ENCODE peak calls at places on chromosomes 2 and 18, in six cellular contexts. One of them, this sample, is unnamed.

GRCh38 chr2:55618025-55618648 is 715 bp upstream of the PPP4R3B start:
- DNase-seq in CD8-positive, alpha-beta memory T cell: no peak
- DNase-seq in fibroblast of pulmonary artery: peak
- DNase-seq in GM23248: peak
- DNase-seq in cardiac fibroblast: peak
- DNase-seq in epithelial cell of esophagus: peak
- DNase-seq in this sample: no peak

GRCh38 chr2:223247136-223247535 is 195.1 kb downstream of the KCNE4 start:
- DNase-seq in cardiac fibroblast: peak
- DNase-seq in GM23248: peak
- DNase-seq in fibroblast of pulmonary artery: peak
- DNase-seq in CD8-positive, alpha-beta memory T cell: no peak
- DNase-seq in epithelial cell of esophagus: peak
- DNase-seq in this sample: peak

GRCh38 chr2:9102861-9103662 is 99.6 kb upstream of the MBOAT2 start:
- DNase-seq in fibroblast of pulmonary artery: no peak
- DNase-seq in GM23248: no peak
- DNase-seq in cardiac fibroblast: no peak
- DNase-seq in epithelial cell of esophagus: peak
- DNase-seq in CD8-positive, alpha-beta memory T cell: no peak
- DNase-seq in this sample: no peak

GRCh38 chr2:47016172-47016913 is 100.7 kb upstream of the MCFD2 start:
- DNase-seq in CD8-positive, alpha-beta memory T cell: no peak
- DNase-seq in GM23248: peak
- DNase-seq in fibroblast of pulmonary artery: peak
- DNase-seq in cardiac fibroblast: peak
- DNase-seq in epithelial cell of esophagus: peak
- DNase-seq in this sample: no peak

GRCh38 chr2:224780096-224780495 is 63.9 kb upstream of the CCDC195 start:
- DNase-seq in epithelial cell of esophagus: no peak
- DNase-seq in CD8-positive, alpha-beta memory T cell: no peak
- DNase-seq in fibroblast of pulmonary artery: no peak
- DNase-seq in GM23248: no peak
- DNase-seq in cardiac fibroblast: no peak
- DNase-seq in this sample: no peak

GRCh38 chr2:15965564-15966019 is 25.2 kb downstream of the MYCN start:
- DNase-seq in fibroblast of pulmonary artery: no peak
- DNase-seq in GM23248: no peak
- DNase-seq in cardiac fibroblast: no peak
- DNase-seq in CD8-positive, alpha-beta memory T cell: no peak
- DNase-seq in epithelial cell of esophagus: no peak
- DNase-seq in this sample: peak

GRCh38 chr2:189267925-189268579 is 88.5 kb upstream of the COL5A2 start:
- DNase-seq in CD8-positive, alpha-beta memory T cell: no peak
- DNase-seq in cardiac fibroblast: peak
- DNase-seq in fibroblast of pulmonary artery: peak
- DNase-seq in epithelial cell of esophagus: no peak
- DNase-seq in GM23248: peak
- DNase-seq in this sample: no peak

GRCh38 chr2:42840141-42840540 is 47.8 kb upstream of the HAAO start:
- DNase-seq in fibroblast of pulmonary artery: peak
- DNase-seq in GM23248: peak
- DNase-seq in cardiac fibroblast: peak
- DNase-seq in CD8-positive, alpha-beta memory T cell: no peak
- DNase-seq in epithelial cell of esophagus: no peak
- DNase-seq in this sample: no peak

GRCh38 chr18:13641551-13642439 is 84.6 kb downstream of the FAM210A start:
- DNase-seq in GM23248: no peak
- DNase-seq in cardiac fibroblast: peak
- DNase-seq in CD8-positive, alpha-beta memory T cell: no peak
- DNase-seq in epithelial cell of esophagus: no peak
- DNase-seq in fibroblast of pulmonary artery: peak
- DNase-seq in this sample: no peak

GRCh38 chr2:127814677-127815076 is 3.7 kb upstream of the WDR33 start:
- DNase-seq in cardiac fibroblast: no peak
- DNase-seq in fibroblast of pulmonary artery: no peak
- DNase-seq in GM23248: no peak
- DNase-seq in CD8-positive, alpha-beta memory T cell: no peak
- DNase-seq in epithelial cell of esophagus: no peak
- DNase-seq in this sample: no peak

GRCh38 chr2:127811397-127811860 is 458 bp upstream of the WDR33 start:
- DNase-seq in fibroblast of pulmonary artery: peak
- DNase-seq in GM23248: no peak
- DNase-seq in epithelial cell of esophagus: no peak
- DNase-seq in CD8-positive, alpha-beta memory T cell: no peak
- DNase-seq in cardiac fibroblast: no peak
- DNase-seq in this sample: no peak

GRCh38 chr2:127810637-127811396 is at the start of gene WDR33:
- DNase-seq in epithelial cell of esophagus: peak
- DNase-seq in cardiac fibroblast: peak
- DNase-seq in GM23248: peak
- DNase-seq in fibroblast of pulmonary artery: peak
- DNase-seq in CD8-positive, alpha-beta memory T cell: peak
- DNase-seq in this sample: peak

GRCh38 chr2:127810156-127810636 is 775 bp downstream of the WDR33 start:
- DNase-seq in GM23248: peak
- DNase-seq in fibroblast of pulmonary artery: peak
- DNase-seq in epithelial cell of esophagus: peak
- DNase-seq in CD8-positive, alpha-beta memory T cell: no peak
- DNase-seq in cardiac fibroblast: peak
- DNase-seq in this sample: peak

DNA sequence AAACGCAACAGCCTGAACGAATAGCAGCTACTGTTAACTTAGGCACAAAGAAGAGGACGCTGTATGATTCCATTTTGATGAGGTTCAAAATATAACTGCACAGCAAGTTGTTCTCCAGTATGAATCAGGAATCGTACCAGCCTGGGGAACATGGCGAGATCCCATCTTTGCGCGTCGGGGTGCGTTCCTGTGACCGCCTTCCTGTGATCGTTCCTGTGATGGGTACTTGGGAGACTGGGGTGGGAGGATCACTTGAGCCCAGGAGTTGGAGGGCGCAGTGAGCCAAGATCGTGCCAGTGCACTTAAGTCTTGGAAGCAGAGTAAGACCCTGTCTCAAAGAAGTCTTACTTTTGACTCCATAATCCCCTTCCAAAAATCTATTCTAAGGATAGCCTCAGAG is 951 bp upstream of the WDR33 start:
- DNase-seq in CD8-positive, alpha-beta memory T cell: no peak
- DNase-seq in GM23248: no peak
- DNase-seq in cardiac fibroblast: no peak
- DNase-seq in epithelial cell of esophagus: no peak
- DNase-seq in fibroblast of pulmonary artery: no peak
- DNase-seq in this sample: no peak
- H3K4me3 ChIP-seq in CD8-positive, alpha-beta memory T cell: peak
- H3K4me3 ChIP-seq in GM23248: peak
- H3K4me3 ChIP-seq in cardiac fibroblast: no peak
- H3K4me3 ChIP-seq in epithelial cell of esophagus: peak
- H3K4me3 ChIP-seq in fibroblast of pulmonary artery: peak
- H3K4me3 ChIP-seq in this sample: no peak

GRCh38 chr2:168176402-168176801 is 71.0 kb downstream of the STK39 start:
- DNase-seq in cardiac fibroblast: no peak
- DNase-seq in CD8-positive, alpha-beta memory T cell: no peak
- DNase-seq in fibroblast of pulmonary artery: no peak
- DNase-seq in GM23248: no peak
- DNase-seq in epithelial cell of esophagus: no peak
- DNase-seq in this sample: no peak

GRCh38 chr2:168175469-168175868 is 71.9 kb downstream of the STK39 start:
- DNase-seq in cardiac fibroblast: no peak
- DNase-seq in fibroblast of pulmonary artery: no peak
- DNase-seq in GM23248: no peak
- DNase-seq in CD8-positive, alpha-beta memory T cell: no peak
- DNase-seq in epithelial cell of esophagus: no peak
- DNase-seq in this sample: no peak

GRCh38 chr2:168172071-168172470 is 75.3 kb downstream of the STK39 start:
- DNase-seq in fibroblast of pulmonary artery: no peak
- DNase-seq in GM23248: no peak
- DNase-seq in cardiac fibroblast: no peak
- DNase-seq in epithelial cell of esophagus: no peak
- DNase-seq in CD8-positive, alpha-beta memory T cell: no peak
- DNase-seq in this sample: no peak

GRCh38 chr2:168171069-168171762 is 76.2 kb downstream of the STK39 start:
- DNase-seq in CD8-positive, alpha-beta memory T cell: no peak
- DNase-seq in cardiac fibroblast: no peak
- DNase-seq in fibroblast of pulmonary artery: no peak
- DNase-seq in epithelial cell of esophagus: no peak
- DNase-seq in GM23248: no peak
- DNase-seq in this sample: no peak

GRCh38 chr2:168174761-168175160 is 72.6 kb downstream of the STK39 start:
- DNase-seq in fibroblast of pulmonary artery: no peak
- DNase-seq in CD8-positive, alpha-beta memory T cell: no peak
- DNase-seq in cardiac fibroblast: no peak
- DNase-seq in epithelial cell of esophagus: no peak
- DNase-seq in GM23248: no peak
- DNase-seq in this sample: no peak
- H3K4me3 ChIP-seq in fibroblast of pulmonary artery: no peak
- H3K4me3 ChIP-seq in CD8-positive, alpha-beta memory T cell: no peak
- H3K4me3 ChIP-seq in cardiac fibroblast: no peak
- H3K4me3 ChIP-seq in epithelial cell of esophagus: no peak
- H3K4me3 ChIP-seq in GM23248: no peak
- H3K4me3 ChIP-seq in this sample: no peak

GRCh38 chr2:28547223-28547860 is 51.5 kb downstream of the PLB1 start:
- DNase-seq in GM23248: no peak
- DNase-seq in CD8-positive, alpha-beta memory T cell: no peak
- DNase-seq in fibroblast of pulmonary artery: no peak
- DNase-seq in epithelial cell of esophagus: no peak
- DNase-seq in cardiac fibroblast: no peak
- DNase-seq in this sample: no peak

GRCh38 chr2:28546242-28546641 is 50.4 kb downstream of the PLB1 start:
- DNase-seq in cardiac fibroblast: no peak
- DNase-seq in GM23248: no peak
- DNase-seq in epithelial cell of esophagus: no peak
- DNase-seq in fibroblast of pulmonary artery: no peak
- DNase-seq in CD8-positive, alpha-beta memory T cell: no peak
- DNase-seq in this sample: no peak

GRCh38 chr2:28544915-28545589 is 49.2 kb downstream of the PLB1 start:
- DNase-seq in GM23248: no peak
- DNase-seq in epithelial cell of esophagus: peak
- DNase-seq in CD8-positive, alpha-beta memory T cell: no peak
- DNase-seq in cardiac fibroblast: no peak
- DNase-seq in fibroblast of pulmonary artery: no peak
- DNase-seq in this sample: no peak

GRCh38 chr2:28544405-28544914 is 48.6 kb downstream of the PLB1 start:
- DNase-seq in GM23248: no peak
- DNase-seq in CD8-positive, alpha-beta memory T cell: peak
- DNase-seq in fibroblast of pulmonary artery: peak
- DNase-seq in cardiac fibroblast: no peak
- DNase-seq in epithelial cell of esophagus: no peak
- DNase-seq in this sample: no peak

DNA sequence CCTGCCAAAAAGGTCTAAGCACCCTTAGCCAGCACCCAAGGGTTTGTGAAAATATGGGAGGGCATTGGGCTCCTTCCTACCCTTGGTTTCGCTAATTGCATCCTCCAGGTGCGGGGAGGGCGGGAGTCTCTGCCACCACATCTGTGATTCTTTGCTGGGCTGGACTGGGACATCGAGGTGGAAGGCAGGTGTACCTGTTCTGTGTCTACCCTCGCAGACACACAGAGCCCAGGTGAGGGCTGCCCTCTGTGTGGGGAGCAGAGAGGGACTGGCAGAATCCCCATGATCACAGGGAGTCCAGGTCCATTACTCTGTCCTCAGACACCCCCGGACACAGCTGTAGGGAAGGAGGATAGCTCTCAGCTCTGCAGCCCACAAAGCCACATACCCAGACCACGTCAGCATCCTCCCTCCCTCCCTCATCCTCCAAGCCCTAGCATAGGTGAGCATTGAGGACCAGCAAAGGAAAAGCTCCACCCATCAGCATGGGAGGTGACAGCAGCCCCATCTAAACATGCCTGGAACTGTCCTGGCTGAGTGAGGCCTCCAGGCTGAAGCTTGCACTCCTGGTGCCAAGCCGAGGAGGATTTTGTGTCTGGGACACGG is 49.8 kb downstream of the PLB1 start:
- DNase-seq in epithelial cell of esophagus: peak
- DNase-seq in fibroblast of pulmonary artery: no peak
- DNase-seq in GM23248: no peak
- DNase-seq in cardiac fibroblast: no peak
- DNase-seq in CD8-positive, alpha-beta memory T cell: peak
- DNase-seq in this sample: no peak
- H3K4me3 ChIP-seq in epithelial cell of esophagus: no peak
- H3K4me3 ChIP-seq in fibroblast of pulmonary artery: no peak
- H3K4me3 ChIP-seq in GM23248: no peak
- H3K4me3 ChIP-seq in cardiac fibroblast: no peak
- H3K4me3 ChIP-seq in CD8-positive, alpha-beta memory T cell: peak
- H3K4me3 ChIP-seq in this sample: no peak

GRCh38 chr2:108623616-108624015 is 89.3 kb downstream of the LIMS1 start:
- DNase-seq in CD8-positive, alpha-beta memory T cell: no peak
- DNase-seq in GM23248: peak
- DNase-seq in cardiac fibroblast: peak
- DNase-seq in fibroblast of pulmonary artery: no peak
- DNase-seq in epithelial cell of esophagus: peak
- DNase-seq in this sample: no peak

GRCh38 chr2:108619916-108620620 is 85.8 kb downstream of the LIMS1 start:
- DNase-seq in GM23248: no peak
- DNase-seq in cardiac fibroblast: no peak
- DNase-seq in CD8-positive, alpha-beta memory T cell: no peak
- DNase-seq in epithelial cell of esophagus: no peak
- DNase-seq in fibroblast of pulmonary artery: no peak
- DNase-seq in this sample: no peak

GRCh38 chr2:108620656-108621055 is 86.4 kb downstream of the LIMS1 start:
- DNase-seq in epithelial cell of esophagus: no peak
- DNase-seq in cardiac fibroblast: no peak
- DNase-seq in CD8-positive, alpha-beta memory T cell: no peak
- DNase-seq in GM23248: no peak
- DNase-seq in fibroblast of pulmonary artery: no peak
- DNase-seq in this sample: no peak

GRCh38 chr2:108621087-108621559 is 86.9 kb downstream of the LIMS1 start:
- DNase-seq in CD8-positive, alpha-beta memory T cell: peak
- DNase-seq in GM23248: peak
- DNase-seq in cardiac fibroblast: no peak
- DNase-seq in epithelial cell of esophagus: peak
- DNase-seq in fibroblast of pulmonary artery: no peak
- DNase-seq in this sample: no peak

DNA sequence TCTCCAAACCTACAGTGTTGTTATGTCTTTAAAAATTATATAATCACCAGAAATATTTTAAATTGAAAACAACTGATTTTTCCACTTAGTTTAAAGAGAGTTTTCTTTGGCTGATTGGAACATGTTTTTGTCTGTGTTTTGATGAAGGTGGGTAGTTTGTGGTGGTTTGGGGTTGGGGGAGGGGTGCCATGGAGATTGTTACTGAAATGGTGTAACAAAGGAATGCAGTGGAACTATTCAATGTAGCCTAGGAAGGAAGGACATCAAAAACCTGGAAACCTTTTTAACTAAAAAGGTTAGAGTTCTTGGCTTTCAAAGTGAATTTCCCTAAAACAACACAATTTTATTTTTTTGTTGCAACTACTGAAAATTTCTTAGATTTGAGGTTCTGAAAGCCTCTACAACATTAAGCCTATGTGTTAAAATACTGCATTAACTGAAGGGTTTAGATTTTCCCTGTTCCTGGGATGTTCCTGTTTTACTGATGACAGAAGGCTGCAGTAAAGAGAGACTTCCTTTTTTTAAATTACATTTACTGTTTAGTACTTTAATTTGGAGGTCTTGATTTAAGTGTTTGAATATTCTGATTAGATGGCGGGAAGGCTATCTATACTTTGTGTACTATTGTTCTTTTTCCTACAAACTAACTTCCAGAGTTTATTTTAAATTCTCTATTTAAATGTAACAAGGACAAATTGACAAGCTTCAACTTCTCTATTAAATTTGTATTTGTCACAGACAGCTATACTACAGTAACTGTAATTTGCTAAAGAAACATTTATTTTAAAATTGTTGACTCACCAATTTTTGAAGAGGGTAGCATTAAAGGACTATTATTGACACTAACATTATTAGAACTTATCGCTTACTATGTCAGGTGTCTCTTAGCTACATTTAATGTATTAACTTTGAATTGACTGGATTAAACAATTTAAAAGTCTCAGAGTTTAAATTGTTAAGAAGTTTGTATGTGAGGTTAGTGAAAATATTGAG is 87.7 kb downstream of the LIMS1 start:
- DNase-seq in fibroblast of pulmonary artery: no peak
- DNase-seq in CD8-positive, alpha-beta memory T cell: no peak
- DNase-seq in cardiac fibroblast: no peak
- DNase-seq in epithelial cell of esophagus: no peak
- DNase-seq in GM23248: no peak
- DNase-seq in this sample: no peak
- H3K4me3 ChIP-seq in fibroblast of pulmonary artery: no peak
- H3K4me3 ChIP-seq in CD8-positive, alpha-beta memory T cell: peak
- H3K4me3 ChIP-seq in cardiac fibroblast: no peak
- H3K4me3 ChIP-seq in epithelial cell of esophagus: peak
- H3K4me3 ChIP-seq in GM23248: no peak
- H3K4me3 ChIP-seq in this sample: no peak